ENCODE peak calls at places on chromosomes 13 and 19, in ten cellular contexts. A is putamen; I is RKO; W is BJ; T is SJCRH30; E is gastrocnemius medialis; J is effector memory CD4-positive, alpha-beta T cell; C is mucosa of descending colon; Z is head of caudate nucleus; L is kidney tubule cell. K is an unnamed sample.
A peak's percentile ranks its signal among the peaks of the same experiment; 100 is the strongest.

GRCh38 chr19:609001-609340 is 19.3 kb downstream of the HCN2 start:
- DNase-seq in A (peak; percentile 91), I (peak; percentile 45), W (no peak), T (peak; percentile 70), E (no peak), J (no peak), C (peak; percentile 56), Z (peak; percentile 84), L (no peak), K (no peak)

GRCh38 chr13:51838235-51838846 is 6.6 kb downstream of the TMEM272 start:
- DNase-seq in A (no peak), I (peak; percentile 14), W (no peak), T (no peak), E (no peak), J (no peak), C (no peak), Z (no peak), L (peak; percentile 30), K (no peak)

GRCh38 chr19:42095814-42096230 is 19.9 kb downstream of the ZNF574 start:
- DNase-seq in A (no peak), I (no peak), W (no peak), T (no peak), E (no peak), J (no peak), C (no peak), Z (no peak), L (no peak), K (no peak)

GRCh38 chr19:1854542-1855039 is 6.3 kb upstream of the REXO1 start:
- DNase-seq in A (no peak), I (no peak), W (no peak), T (no peak), E (no peak), J (no peak), C (peak; percentile 69), Z (no peak), L (no peak), K (no peak)

GRCh38 chr13:113083022-113083373 is 22.6 kb upstream of the F7 start:
- DNase-seq in A (no peak), I (no peak), W (no peak), T (no peak), E (no peak), J (no peak), C (no peak), Z (no peak), L (no peak), K (no peak)

GRCh38 chr13:45674908-45675307 is 27.2 kb upstream of the CBY2 start:
- DNase-seq in A (no peak), I (no peak), W (peak; percentile 61), T (peak; percentile 90), E (no peak), J (no peak), C (no peak), Z (no peak), L (peak; percentile 90), K (no peak)

GRCh38 chr19:39212377-39212742 is 8.3 kb upstream of the SYCN start:
- DNase-seq in A (no peak), I (peak; percentile 30), W (no peak), T (peak; percentile 57), E (no peak), J (peak; percentile 13), C (peak; percentile 62), Z (no peak), L (no peak), K (no peak)

GRCh38 chr19:40716031-40716654 is 543 bp downstream of the COQ8B start:
- DNase-seq in A (peak; percentile 61), I (peak; percentile 91), W (no peak), T (no peak), E (no peak), J (peak; percentile 64), C (peak; percentile 48), Z (peak; percentile 20), L (peak; percentile 98), K (no peak)

GRCh38 chr19:10819124-10820060 is 16.6 kb downstream of the TMED1 start:
- DNase-seq in A (no peak), I (no peak), W (no peak), T (no peak), E (no peak), J (no peak), C (no peak), Z (no peak), L (no peak), K (no peak)

GRCh38 chr13:27728271-27728670 is 64.0 kb upstream of the GSX1 start:
- DNase-seq in A (peak; percentile 22), I (no peak), W (no peak), T (peak; percentile 58), E (no peak), J (no peak), C (no peak), Z (peak; percentile 7), L (no peak), K (no peak)

GRCh38 chr13:51783432-51784094 is 20.4 kb downstream of the DHRS12 start:
- DNase-seq in A (no peak), I (no peak), W (no peak), T (no peak), E (no peak), J (no peak), C (no peak), Z (no peak), L (no peak), K (no peak)

GRCh38 chr19:485583-486236 is 10.6 kb upstream of the MADCAM1 start:
- DNase-seq in A (peak; percentile 92), I (no peak), W (no peak), T (peak; percentile 63), E (peak; percentile 31), J (no peak), C (no peak), Z (peak; percentile 89), L (peak; percentile 76), K (no peak)